ENCODE peak calls at places on chromosomes 7 and 10, in ten cellular contexts. K, V, C, D, S, P, Q, F, U and O are unnamed samples.

GRCh38 chr10:3737811-3738311 is 47.1 kb downstream of the KLF6 start:
- DNase-seq in K (no peak), V (no peak), C (no peak), D (no peak), S (no peak), P (no peak), Q (no peak), F (no peak), U (no peak), O (no peak)

GRCh38 chr7:137940656-137941518 is 61.0 kb downstream of the CREB3L2 start:
- DNase-seq in K (no peak), V (no peak), C (peak), D (no peak), S (no peak), P (no peak), Q (no peak), F (peak), U (no peak), O (no peak)

GRCh38 chr7:76364198-76364584 is 5.4 kb upstream of the YWHAG start:
- DNase-seq in K (no peak), V (peak), C (peak), D (no peak), S (no peak), P (no peak), Q (no peak), F (peak), U (no peak), O (no peak)

GRCh38 chr10:20369863-20370736 is 527.0 kb downstream of the NEBL start:
- DNase-seq in K (no peak), V (no peak), C (no peak), D (no peak), S (no peak), P (no peak), Q (no peak), F (no peak), U (no peak), O (no peak)

GRCh38 chr7:30752484-30752883 is 549 bp downstream of the INMT start:
- DNase-seq in K (no peak), V (no peak), C (no peak), D (no peak), S (no peak), P (no peak), Q (no peak), F (no peak), U (no peak), O (no peak)

GRCh38 chr7:36949711-36950600 is 225.7 kb upstream of the AOAH start:
- DNase-seq in K (no peak), V (peak), C (no peak), D (no peak), S (no peak), P (no peak), Q (no peak), F (no peak), U (no peak), O (no peak)

GRCh38 chr7:81721428-81721827 is 48.4 kb downstream of the HGF start:
- DNase-seq in K (no peak), V (no peak), C (peak), D (no peak), S (no peak), P (no peak), Q (no peak), F (peak), U (no peak), O (no peak)

GRCh38 chr10:127309609-127310008 is 113.2 kb upstream of the INSYN2A start:
- DNase-seq in K (no peak), V (no peak), C (no peak), D (no peak), S (no peak), P (no peak), Q (no peak), F (peak), U (no peak), O (no peak)

GRCh38 chr10:70650104-70650503 is 22.2 kb upstream of the ADAMTS14 start:
- DNase-seq in K (no peak), V (no peak), C (no peak), D (no peak), S (no peak), P (no peak), Q (no peak), F (no peak), U (no peak), O (no peak)

GRCh38 chr10:110041479-110041829 is 33.7 kb downstream of the ADD3 start:
- DNase-seq in K (no peak), V (no peak), C (no peak), D (no peak), S (no peak), P (no peak), Q (no peak), F (no peak), U (no peak), O (no peak)

GRCh38 chr10:78902815-78903214 is 166.0 kb upstream of the ZMIZ1 start:
- DNase-seq in K (no peak), V (no peak), C (no peak), D (no peak), S (no peak), P (no peak), Q (no peak), F (no peak), U (no peak), O (no peak)

GRCh38 chr7:150860978-150861295 is 8.6 kb downstream of the AOC1 start:
- DNase-seq in K (no peak), V (no peak), C (no peak), D (no peak), S (no peak), P (no peak), Q (no peak), F (no peak), U (no peak), O (no peak)

GRCh38 chr7:124155400-124156022 is 122.6 kb upstream of the TMEM229A start:
- DNase-seq in K (peak), V (no peak), C (peak), D (no peak), S (peak), P (no peak), Q (no peak), F (peak), U (no peak), O (no peak)

GRCh38 chr10:75508814-75509306 is 77.4 kb downstream of the LRMDA start:
- DNase-seq in K (no peak), V (no peak), C (no peak), D (no peak), S (no peak), P (no peak), Q (no peak), F (no peak), U (no peak), O (no peak)

GRCh38 chr10:102467971-102468438 is 16.7 kb upstream of the C10orf95 start:
- DNase-seq in K (no peak), V (no peak), C (no peak), D (no peak), S (no peak), P (no peak), Q (no peak), F (no peak), U (no peak), O (no peak)

GRCh38 chr7:150379590-150380379 is 655 bp downstream of the ZNF775 start:
- DNase-seq in K (no peak), V (peak), C (peak), D (peak), S (peak), P (no peak), Q (no peak), F (peak), U (no peak), O (no peak)

GRCh38 chr10:1107679-1108078 is 51.5 kb downstream of the WDR37 start:
- DNase-seq in K (no peak), V (no peak), C (no peak), D (no peak), S (no peak), P (no peak), Q (no peak), F (no peak), U (no peak), O (no peak)

GRCh38 chr10:126669188-126669587 is 1.3 kb downstream of the C10orf90 start:
- DNase-seq in K (no peak), V (no peak), C (no peak), D (no peak), S (no peak), P (no peak), Q (no peak), F (no peak), U (no peak), O (no peak)

GRCh38 chr10:16967000-16967865 is 150.0 kb upstream of the RSU1 start:
- DNase-seq in K (no peak), V (no peak), C (peak), D (no peak), S (no peak), P (no peak), Q (peak), F (peak), U (no peak), O (no peak)

GRCh38 chr7:141989996-141990395 is 5.7 kb upstream of the MGAM start:
- DNase-seq in K (no peak), V (no peak), C (no peak), D (no peak), S (no peak), P (no peak), Q (no peak), F (no peak), U (no peak), O (no peak)

GRCh38 chr7:51017576-51018535 is 235.2 kb upstream of the GRB10 start:
- DNase-seq in K (no peak), V (no peak), C (no peak), D (no peak), S (no peak), P (no peak), Q (no peak), F (no peak), U (no peak), O (no peak)

GRCh38 chr10:99551158-99551557 is 18.4 kb downstream of the NKX2-3 start:
- DNase-seq in K (no peak), V (no peak), C (peak), D (no peak), S (no peak), P (no peak), Q (no peak), F (peak), U (no peak), O (no peak)

GRCh38 chr7:150695654-150696053 is 10.1 kb downstream of the GIMAP2 start:
- DNase-seq in K (no peak), V (no peak), C (no peak), D (no peak), S (no peak), P (no peak), Q (no peak), F (no peak), U (no peak), O (no peak)

GRCh38 chr10:130958981-130959751 is 352.4 kb downstream of the TCERG1L start:
- DNase-seq in K (no peak), V (no peak), C (no peak), D (no peak), S (no peak), P (no peak), Q (no peak), F (no peak), U (no peak), O (no peak)

GRCh38 chr10:127935115-127935561 is 28.2 kb downstream of the PTPRE start:
- DNase-seq in K (no peak), V (peak), C (no peak), D (no peak), S (no peak), P (no peak), Q (no peak), F (no peak), U (no peak), O (no peak)

GRCh38 chr10:248307-248706 is 113.1 kb downstream of the ZMYND11 start:
- DNase-seq in K (no peak), V (no peak), C (no peak), D (no peak), S (no peak), P (no peak), Q (no peak), F (no peak), U (no peak), O (no peak)

GRCh38 chr10:24434961-24435360 is 226.0 kb downstream of the KIAA1217 start:
- DNase-seq in K (no peak), V (no peak), C (no peak), D (no peak), S (no peak), P (no peak), Q (no peak), F (no peak), U (no peak), O (no peak)

GRCh38 chr10:33799281-33799943 is 464.9 kb upstream of the NRP1 start:
- DNase-seq in K (no peak), V (no peak), C (peak), D (no peak), S (no peak), P (no peak), Q (no peak), F (no peak), U (no peak), O (no peak)

GRCh38 chr7:100802951-100803350 is 24.4 kb downstream of the EPHB4 start:
- DNase-seq in K (no peak), V (no peak), C (no peak), D (no peak), S (no peak), P (no peak), Q (no peak), F (no peak), U (no peak), O (no peak)

GRCh38 chr7:45967591-45968157 is 46.6 kb upstream of the IGFBP3 start:
- DNase-seq in K (no peak), V (no peak), C (no peak), D (no peak), S (no peak), P (no peak), Q (no peak), F (no peak), U (no peak), O (no peak)

GRCh38 chr10:47403401-47404318 is 19.6 kb upstream of the ZNF488 start:
- DNase-seq in K (no peak), V (no peak), C (peak), D (no peak), S (no peak), P (no peak), Q (no peak), F (no peak), U (no peak), O (no peak)

GRCh38 chr10:11682896-11683295 is 59.3 kb upstream of the ECHDC3 start:
- DNase-seq in K (no peak), V (no peak), C (no peak), D (no peak), S (no peak), P (no peak), Q (no peak), F (no peak), U (no peak), O (no peak)

GRCh38 chr7:5532520-5533335 is 109.1 kb upstream of the TNRC18 start:
- DNase-seq in K (peak), V (peak), C (no peak), D (no peak), S (peak), P (no peak), Q (peak), F (no peak), U (no peak), O (peak)

GRCh38 chr10:7444576-7445226 is 33.9 kb upstream of the SFMBT2 start:
- DNase-seq in K (peak), V (peak), C (no peak), D (no peak), S (no peak), P (no peak), Q (no peak), F (no peak), U (peak), O (no peak)

GRCh38 chr10:100621360-100622205 is 85.8 kb downstream of the HIF1AN start:
- DNase-seq in K (peak), V (no peak), C (peak), D (no peak), S (no peak), P (peak), Q (no peak), F (peak), U (no peak), O (no peak)

GRCh38 chr10:72335394-72336258 is 19.1 kb downstream of the DNAJB12 start:
- DNase-seq in K (peak), V (no peak), C (no peak), D (peak), S (peak), P (no peak), Q (no peak), F (peak), U (no peak), O (peak)